ENCODE peak calls at places on chromosome 17, in eight cellular contexts. P is cardiac muscle cell; Q is anterior cingulate cortex; A is cardiac fibroblast; B is stomach; N is stimulated activated CD8-positive, alpha-beta memory T cell treated with anti-CD3 and anti-CD28 coated beads, Interleukin-15, amount 100 ng/mL, for 24 hours; H is IMR-90; J is AG09319. U is an unnamed sample.

GRCh38 chr17:61460796-61461585 is 8.8 kb downstream of the TBX4 start:
- DNase-seq in N (no peak), B (no peak), J (no peak), P (no peak), Q (no peak), H (peak; percentile 40), A (no peak), U (no peak)

GRCh38 chr17:38751144-38751802 is 1.3 kb upstream of the PSMB3 start:
- DNase-seq in B (no peak), A (no peak), H (peak; percentile 21), P (peak; percentile 40), Q (no peak), J (no peak), N (no peak), U (no peak)

GRCh38 chr17:37190493-37190892 is 185.3 kb upstream of the C17orf78 start:
- DNase-seq in H (no peak), P (no peak), N (no peak), J (no peak), B (no peak), Q (no peak), A (no peak), U (no peak)

GRCh38 chr17:1730345-1731193 is 6.1 kb downstream of the WDR81 start:
- DNase-seq in N (no peak), Q (no peak), J (peak; percentile 67), H (peak; percentile 50), A (peak; percentile 92), B (peak; percentile 61), P (peak; percentile 97), U (no peak)

GRCh38 chr17:74512041-74512440 is 19.2 kb downstream of the CD300LB start:
- DNase-seq in J (no peak), B (no peak), N (no peak), A (peak; percentile 58), P (peak; percentile 50), H (no peak), Q (no peak), U (no peak)

GRCh38 chr17:47785538-47786123 is 36.0 kb downstream of the OSBPL7 start:
- DNase-seq in A (peak; percentile 38), P (peak; percentile 55), Q (no peak), B (no peak), J (no peak), N (no peak), H (peak; percentile 16), U (no peak)

GRCh38 chr17:40556884-40557414 is 8.3 kb downstream of the CCR7 start:
- DNase-seq in B (peak; percentile 23), Q (peak; percentile 30), J (no peak), H (no peak), A (no peak), N (no peak), P (peak; percentile 50), U (no peak)

GRCh38 chr17:48868916-48869500 is 23.6 kb upstream of the ATP5MC1 start:
- DNase-seq in A (no peak), B (no peak), H (no peak), P (no peak), N (no peak), J (no peak), Q (no peak), U (no peak)

GRCh38 chr17:45293413-45294211 is 23.2 kb downstream of the MAP3K14 start:
- DNase-seq in H (peak; percentile 91), P (peak; percentile 90), B (peak; percentile 78), A (peak; percentile 92), N (no peak), J (peak; percentile 70), Q (peak; percentile 48), U (peak; percentile 56)

GRCh38 chr17:1196946-1197345 is 17.2 kb upstream of the ABR start:
- DNase-seq in B (no peak), N (no peak), A (no peak), H (no peak), P (no peak), J (no peak), Q (no peak), U (no peak)

GRCh38 chr17:66493283-66494019 is 191.0 kb downstream of the PRKCA start:
- DNase-seq in J (no peak), P (peak; percentile 83), H (peak; percentile 74), Q (no peak), B (no peak), N (no peak), A (peak; percentile 80), U (no peak)

GRCh38 chr17:37265446-37266173 is 110.2 kb upstream of the C17orf78 start:
- DNase-seq in P (no peak), J (no peak), A (no peak), Q (no peak), N (no peak), H (no peak), B (no peak), U (no peak)

GRCh38 chr17:1727258-1727789 is 2.8 kb downstream of the WDR81 start:
- DNase-seq in N (no peak), B (no peak), A (no peak), H (no peak), Q (no peak), P (no peak), J (no peak), U (no peak)

GRCh38 chr17:60039509-60040442 is 38.9 kb downstream of the HEATR6 start:
- DNase-seq in B (no peak), H (no peak), Q (no peak), A (no peak), P (no peak), J (no peak), N (no peak), U (no peak)

GRCh38 chr17:31900877-31901276 is 631 bp downstream of the UTP6 start:
- DNase-seq in H (peak; percentile 25), N (no peak), B (no peak), A (peak; percentile 29), J (no peak), P (peak; percentile 33), Q (no peak), U (no peak)

GRCh38 chr17:16468428-16468992 is 23.5 kb downstream of the LRRC75A start:
- DNase-seq in J (no peak), H (no peak), B (no peak), A (no peak), Q (no peak), N (no peak), P (no peak), U (no peak)

GRCh38 chr17:78707016-78707415 is 75.1 kb downstream of the CYTH1 start:
- DNase-seq in P (no peak), A (no peak), H (no peak), N (no peak), B (no peak), Q (no peak), J (no peak), U (no peak)

GRCh38 chr17:9768381-9768934 is 22.9 kb downstream of the DHRS7C start:
- DNase-seq in Q (no peak), B (no peak), H (peak; percentile 16), J (no peak), P (peak; percentile 55), N (no peak), A (peak; percentile 52), U (peak; percentile 12)

GRCh38 chr17:48622857-48623256 is 3.3 kb downstream of the HOXB9 start:
- DNase-seq in H (no peak), Q (no peak), B (no peak), A (no peak), J (no peak), N (no peak), P (no peak), U (no peak)

GRCh38 chr17:44304651-44305050 is 3.8 kb upstream of the RUNDC3A start:
- DNase-seq in H (no peak), B (no peak), Q (no peak), N (no peak), P (no peak), J (no peak), A (no peak), U (no peak)

GRCh38 chr17:73639322-73639721 is 4.9 kb downstream of the SDK2 start:
- DNase-seq in J (no peak), P (no peak), A (no peak), Q (no peak), N (no peak), B (peak; percentile 14), H (no peak), U (no peak)

GRCh38 chr17:75154195-75155106 is at the start of gene JPT1:
- DNase-seq in B (peak; percentile 99), N (peak; percentile 87), P (peak; percentile 99), Q (peak; percentile 95), J (peak; percentile 97), H (peak; percentile 99), A (peak; percentile 99), U (peak; percentile 91)

GRCh38 chr17:55175788-55176425 is 88.9 kb upstream of the HLF start:
- DNase-seq in Q (no peak), P (no peak), B (no peak), J (no peak), A (no peak), N (no peak), H (no peak), U (no peak)

GRCh38 chr17:49515196-49515770 is 20.2 kb downstream of the NGFR start:
- DNase-seq in J (peak; percentile 97), B (peak; percentile 86), Q (peak; percentile 83), A (peak; percentile 99), H (peak; percentile 93), N (no peak), P (peak; percentile 100), U (no peak)

GRCh38 chr17:2444382-2444781 is 43.5 kb upstream of the MNT start:
- DNase-seq in J (no peak), B (no peak), N (no peak), A (no peak), Q (no peak), P (no peak), H (peak; percentile 65), U (no peak)

GRCh38 chr17:68053237-68054030 is 17.9 kb downstream of the KPNA2 start:
- DNase-seq in P (peak; percentile 71), A (peak; percentile 87), B (no peak), J (peak; percentile 83), N (no peak), Q (no peak), H (peak; percentile 84), U (peak; percentile 91)

GRCh38 chr17:79627184-79627765 is 16.4 kb upstream of the RBFOX3 start:
- DNase-seq in N (no peak), H (no peak), B (peak; percentile 15), P (no peak), J (no peak), A (no peak), Q (no peak), U (no peak)

GRCh38 chr17:58317421-58318064 is 11.1 kb downstream of the TSPOAP1 start:
- DNase-seq in P (peak; percentile 76), J (no peak), H (peak; percentile 75), A (peak; percentile 63), N (no peak), B (peak; percentile 63), Q (no peak), U (no peak)

GRCh38 chr17:12974319-12974661 is 43.5 kb downstream of the ELAC2 start:
- DNase-seq in N (no peak), P (peak; percentile 37), H (no peak), J (no peak), B (no peak), Q (no peak), A (peak; percentile 46), U (no peak)

GRCh38 chr17:45394913-45395568 is 37.6 kb downstream of the ARHGAP27 start:
- DNase-seq in J (peak; percentile 70), H (peak; percentile 90), B (peak; percentile 63), Q (peak; percentile 40), P (peak; percentile 95), N (no peak), A (peak; percentile 93), U (no peak)

GRCh38 chr17:17151541-17151940 is 54.6 kb downstream of the PLD6 start:
- DNase-seq in N (no peak), H (peak; percentile 43), J (no peak), P (peak; percentile 49), Q (no peak), B (no peak), A (peak; percentile 49), U (no peak)

GRCh38 chr17:68497885-68498319 is 14.3 kb upstream of the PRKAR1A start:
- DNase-seq in A (no peak), P (no peak), B (peak; percentile 61), N (no peak), H (no peak), Q (no peak), J (no peak), U (no peak)

GRCh38 chr17:76866774-76867577 is 1.2 kb upstream of the MGAT5B start:
- DNase-seq in A (peak; percentile 29), N (no peak), Q (no peak), J (no peak), P (peak; percentile 30), B (no peak), H (peak; percentile 60), U (no peak)

GRCh38 chr17:13642188-13642587 is 40.5 kb upstream of the HS3ST3A1 start:
- DNase-seq in J (no peak), N (no peak), H (no peak), B (no peak), P (no peak), A (peak; percentile 6), Q (no peak), U (no peak)